ENCODE peak calls at places on chromosome 11, in seven cellular contexts. B is kidney, L is stomach, F is heart right ventricle, I is heart left ventricle, T is body of pancreas, E is right lobe of liver. M is an unnamed sample.

GRCh38 chr11:131977854-131978253 is 607.4 kb downstream of the NTM start:
- DNase-seq in B (no peak), E (no peak), I (no peak), T (no peak), F (no peak), L (no peak), M (no peak)

GRCh38 chr11:14244926-14245325 is 114.1 kb downstream of the RRAS2 start:
- DNase-seq in I (no peak), L (no peak), E (no peak), B (no peak), F (no peak), T (no peak), M (no peak)

GRCh38 chr11:65903068-65903481 is 2.9 kb upstream of the FOSL1 start:
- DNase-seq in E (no peak), T (no peak), L (no peak), F (no peak), I (no peak), B (no peak), M (no peak)

GRCh38 chr11:78860720-78861422 is 286.2 kb upstream of the NARS2 start:
- DNase-seq in T (no peak), F (no peak), I (no peak), L (no peak), B (no peak), E (no peak), M (no peak)

GRCh38 chr11:2578006-2578933 is 121.5 kb downstream of the KCNQ1OT1 start:
- DNase-seq in I (peak; percentile 4), E (peak; percentile 37), B (peak; percentile 61), L (peak; percentile 44), F (peak; percentile 14), T (peak; percentile 14), M (peak; percentile 56)

GRCh38 chr11:111777094-111778046 is 11.2 kb upstream of the PPP2R1B start:
- DNase-seq in F (no peak), T (peak; percentile 33), L (no peak), B (no peak), I (peak; percentile 37), E (peak; percentile 79), M (no peak)

GRCh38 chr11:17012712-17013547 is 1.3 kb downstream of the PLEKHA7 start:
- DNase-seq in I (no peak), T (peak; percentile 68), B (peak; percentile 86), L (peak; percentile 78), F (peak; percentile 49), E (peak; percentile 92), M (peak; percentile 52)

GRCh38 chr11:125380756-125381445 is 115.2 kb downstream of the FEZ1 start:
- DNase-seq in I (no peak), L (no peak), T (no peak), B (peak; percentile 30), F (no peak), E (no peak), M (no peak)

GRCh38 chr11:120168960-120169681 is 31.2 kb upstream of the TRIM29 start:
- DNase-seq in F (peak; percentile 81), B (peak; percentile 88), I (peak; percentile 54), T (peak; percentile 77), E (no peak), L (peak; percentile 75), M (peak; percentile 83)

GRCh38 chr11:125532668-125533067 is 36.6 kb upstream of the FEZ1 start:
- DNase-seq in L (no peak), I (no peak), B (no peak), E (no peak), T (no peak), F (no peak), M (no peak)

GRCh38 chr11:85590848-85591483 is 36.2 kb downstream of the DLG2 start:
- DNase-seq in F (no peak), B (no peak), T (no peak), E (no peak), L (no peak), I (no peak), M (no peak)

GRCh38 chr11:1642288-1643145 is 12.9 kb downstream of the KRTAP5-5 start:
- DNase-seq in I (no peak), E (no peak), F (no peak), L (no peak), T (no peak), B (peak; percentile 54), M (no peak)

GRCh38 chr11:9151631-9152030 is 60.2 kb upstream of the SCUBE2 start:
- DNase-seq in L (no peak), I (no peak), E (no peak), B (no peak), T (no peak), F (no peak), M (no peak)

GRCh38 chr11:6443269-6444003 is 2.6 kb upstream of the HPX start:
- DNase-seq in I (peak; percentile 40), B (peak; percentile 79), L (peak; percentile 63), E (peak; percentile 74), T (peak; percentile 66), F (peak; percentile 48), M (peak; percentile 78)

GRCh38 chr11:2259897-2260451 is 10.4 kb downstream of the ASCL2 start:
- DNase-seq in F (no peak), T (no peak), I (no peak), B (no peak), E (no peak), L (no peak), M (no peak)

GRCh38 chr11:1340111-1340510 is 30.7 kb upstream of the TOLLIP start:
- DNase-seq in L (peak; percentile 24), E (peak; percentile 46), I (no peak), F (no peak), T (no peak), B (no peak), M (no peak)

GRCh38 chr11:119566299-119566698 is 143.3 kb upstream of the THY1 start:
- DNase-seq in B (no peak), T (no peak), L (peak; percentile 50), I (no peak), F (no peak), E (no peak), M (no peak)

GRCh38 chr11:12402691-12403120 is 25.3 kb downstream of the PARVA start:
- DNase-seq in E (no peak), L (no peak), F (no peak), I (no peak), B (no peak), T (no peak), M (no peak)

GRCh38 chr11:116720895-116721294 is 51.9 kb downstream of the BUD13 start:
- DNase-seq in I (no peak), F (no peak), T (no peak), E (no peak), B (peak; percentile 26), L (no peak), M (no peak)

GRCh38 chr11:122804161-122804560 is 34.1 kb upstream of the CRTAM start:
- DNase-seq in T (no peak), E (no peak), L (no peak), F (no peak), I (no peak), B (no peak), M (no peak)

GRCh38 chr11:35148163-35148562 is 9.2 kb downstream of the CD44 start:
- DNase-seq in F (no peak), B (no peak), E (no peak), T (no peak), I (no peak), L (no peak), M (no peak)

GRCh38 chr11:78290293-78291176 is 101.8 kb downstream of the USP35 start:
- DNase-seq in T (no peak), B (no peak), I (no peak), F (no peak), E (peak; percentile 76), L (peak; percentile 28), M (no peak)

GRCh38 chr11:81916459-81916858 is 817.2 kb downstream of the FAM181B start:
- DNase-seq in L (no peak), E (no peak), I (no peak), B (no peak), F (no peak), T (no peak), M (no peak)

GRCh38 chr11:40337118-40337517 is 1122.3 kb downstream of the LRRC4C start:
- DNase-seq in I (no peak), E (no peak), L (no peak), B (no peak), T (no peak), F (no peak), M (no peak)

DNA sequence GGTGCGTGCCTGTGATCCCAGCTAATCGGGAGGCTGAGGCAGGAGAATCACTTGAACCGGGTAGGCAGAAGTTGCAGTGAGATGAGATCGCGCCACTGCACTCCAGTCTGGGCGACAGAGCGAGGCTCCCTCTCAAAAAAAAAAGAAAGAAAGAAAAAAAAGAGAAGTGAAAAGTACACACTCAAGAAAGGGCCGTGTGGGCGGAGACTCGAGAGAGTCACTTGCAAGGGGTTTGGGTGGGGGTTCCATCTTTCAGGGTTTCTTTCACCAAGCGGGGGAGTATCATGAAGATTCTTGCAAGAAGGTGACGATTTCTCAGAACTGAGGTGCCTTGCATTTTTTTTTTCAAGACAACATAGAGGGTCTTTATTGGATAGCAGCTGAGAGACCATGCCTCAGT is 4.0 kb upstream of the IFITM5 start:
- DNase-seq in E (no peak), B (no peak), T (no peak), F (no peak), I (no peak), L (no peak), M (no peak)
- H3K4me1 ChIP-seq in E (no peaks in the 10 kb centered on the region), B (peaks cover 12% of the 10 kb centered on the region), T (peaks cover 33% of the 10 kb centered on the region), F (peaks cover 50% of the 10 kb centered on the region), I (no peaks in the 10 kb centered on the region), L (peaks cover 27% of the 10 kb centered on the region), M (peaks cover 2% of the 10 kb centered on the region)

GRCh38 chr11:67375320-67376021 is 2.1 kb upstream of the CLCF1 start:
- DNase-seq in T (no peak), E (no peak), F (no peak), I (no peak), L (no peak), B (peak; percentile 71), M (no peak)
- H3K4me1 ChIP-seq in T (peaks cover 35% of the 10 kb centered on the region), E (no peaks in the 10 kb centered on the region), F (peaks cover 32% of the 10 kb centered on the region), I (peaks cover 8% of the 10 kb centered on the region), L (peaks cover 45% of the 10 kb centered on the region), B (peaks cover 39% of the 10 kb centered on the region), M (peaks cover 10% of the 10 kb centered on the region)

GRCh38 chr11:69203901-69204245 is 48.1 kb downstream of the SMIM38 start:
- DNase-seq in F (no peak), I (no peak), T (no peak), B (no peak), L (no peak), E (peak; percentile 12), M (no peak)
- H3K4me1 ChIP-seq in F (peaks cover 15% of the 10 kb centered on the region), I (peaks cover 5% of the 10 kb centered on the region), T (no peaks in the 10 kb centered on the region), B (no peaks in the 10 kb centered on the region), L (no peaks in the 10 kb centered on the region), E (no peaks in the 10 kb centered on the region), M (no peaks in the 10 kb centered on the region)

GRCh38 chr11:36357831-36358230 is 61.7 kb downstream of the PRR5L start:
- DNase-seq in B (no peak), F (no peak), L (no peak), T (no peak), E (no peak), I (no peak), M (no peak)

GRCh38 chr11:36352919-36353318 is 56.8 kb downstream of the PRR5L start:
- DNase-seq in B (no peak), T (no peak), I (no peak), L (no peak), F (no peak), E (no peak), M (no peak)

GRCh38 chr11:36358436-36358835 is 62.3 kb downstream of the PRR5L start:
- DNase-seq in T (no peak), I (no peak), E (no peak), B (no peak), L (no peak), F (no peak), M (no peak)

GRCh38 chr11:36356201-36356600 is 60.1 kb downstream of the PRR5L start:
- DNase-seq in B (no peak), T (no peak), L (no peak), E (no peak), I (no peak), F (no peak), M (no peak)

GRCh38 chr11:36354221-36355003 is 58.3 kb downstream of the PRR5L start:
- DNase-seq in E (no peak), T (no peak), F (no peak), L (no peak), I (no peak), B (no peak), M (no peak)
- H3K4me1 ChIP-seq in E (no peaks in the 10 kb centered on the region), T (no peaks in the 10 kb centered on the region), F (peaks cover 4% of the 10 kb centered on the region), L (no peaks in the 10 kb centered on the region), I (no peaks in the 10 kb centered on the region), B (no peaks in the 10 kb centered on the region), M (no peaks in the 10 kb centered on the region)

M was measured in right cardiac atrium.